ENCODE peak calls at places on chromosomes 3 and 15, in six cellular contexts. D is fibroblast of gingiva; N is mesothelial cell of epicardium; Y is dorsolateral prefrontal cortex; P is GM12891; W is activated CD4-positive, alpha-beta T cell treated with anti-CD3 and anti-CD28 coated beads, Interleukin-2, amount 10 ng/mL, durations not matched to agents 24 days and 14 days. J is an unnamed sample.

GRCh38 chr15:40721716-40722115 is 26.7 kb downstream of the RAD51 start:
- DNase-seq in Y (no peak), D (no peak), W (no peak), N (no peak), P (no peak), J (no peak)

GRCh38 chr15:66799242-66799641 is 97.2 kb downstream of the SMAD6 start:
- DNase-seq in Y (no peak), D (no peak), N (no peak), W (no peak), P (no peak), J (no peak)

GRCh38 chr3:185561958-185562357 is 9.6 kb upstream of the LIPH start:
- DNase-seq in N (no peak), W (no peak), Y (no peak), D (no peak), P (no peak), J (peak; percentile 79)

GRCh38 chr3:101824691-101825090 is 24.6 kb upstream of the NFKBIZ start:
- DNase-seq in D (peak; percentile 65), P (no peak), W (no peak), Y (no peak), N (no peak), J (no peak)

GRCh38 chr3:121748638-121749275 is 784 bp downstream of the GOLGB1 start:
- DNase-seq in N (no peak), D (peak; percentile 72), Y (peak; percentile 63), W (peak; percentile 73), P (no peak), J (no peak)

GRCh38 chr15:66593219-66593780 is 27.5 kb upstream of the LCTL start:
- DNase-seq in W (no peak), P (no peak), N (no peak), D (no peak), Y (no peak), J (no peak)

GRCh38 chr15:89621547-89621946 is 33.7 kb downstream of the KIF7 start:
- DNase-seq in W (peak; percentile 27), Y (no peak), D (no peak), P (no peak), N (no peak), J (no peak)

GRCh38 chr15:25909325-25909724 is 46.2 kb upstream of the ATP10A start:
- DNase-seq in Y (no peak), N (no peak), W (peak; percentile 50), P (no peak), D (no peak), J (no peak)

GRCh38 chr15:75673426-75674247 is 25.9 kb downstream of the SNX33 start:
- DNase-seq in W (no peak), P (no peak), N (no peak), D (peak; percentile 87), Y (no peak), J (peak; percentile 39)

GRCh38 chr3:48268936-48269551 is 28.1 kb downstream of the ZNF589 start:
- DNase-seq in D (no peak), N (no peak), P (no peak), W (peak; percentile 80), Y (peak; percentile 87), J (no peak)

GRCh38 chr3:28743843-28744242 is 395.2 kb upstream of the AZI2 start:
- DNase-seq in Y (no peak), D (no peak), W (no peak), P (no peak), N (no peak), J (no peak)

GRCh38 chr15:57769266-57769665 is 62.8 kb downstream of the POLR2M start:
- DNase-seq in N (no peak), D (peak; percentile 52), P (no peak), Y (no peak), W (no peak), J (peak; percentile 28)

GRCh38 chr3:50125541-50126286 is 29.4 kb upstream of the SEMA3F start:
- DNase-seq in W (no peak), P (no peak), N (no peak), D (no peak), Y (no peak), J (no peak)

GRCh38 chr3:143464850-143465249 is 345.3 kb downstream of the CHST2 start:
- DNase-seq in Y (no peak), W (no peak), N (no peak), D (no peak), P (no peak), J (no peak)

GRCh38 chr3:153052096-153052460 is 109.9 kb upstream of the RAP2B start:
- DNase-seq in P (no peak), Y (no peak), D (peak; percentile 54), N (no peak), W (no peak), J (no peak)

GRCh38 chr15:41233367-41233771 is 2.3 kb downstream of the CHP1 start:
- DNase-seq in Y (peak; percentile 52), D (peak; percentile 66), W (no peak), P (no peak), N (no peak), J (no peak)

GRCh38 chr3:141795719-141796435 is 32.7 kb downstream of the GRK7 start:
- DNase-seq in Y (no peak), N (no peak), W (no peak), P (no peak), D (peak; percentile 84), J (peak; percentile 87)

GRCh38 chr15:75091814-75092213 is 68.4 kb downstream of the PPCDC start:
- DNase-seq in N (no peak), W (no peak), D (no peak), P (no peak), Y (no peak), J (no peak)

GRCh38 chr15:30885814-30886213 is 17.9 kb upstream of the FAN1 start:
- DNase-seq in Y (no peak), W (no peak), N (no peak), D (peak; percentile 8), P (no peak), J (no peak)

J was measured in upper lobe of left lung.